ENCODE peak calls at places on chromosomes 4 and X, in ten cellular contexts. P is SK-N-SH; V is right cardiac atrium; J is T-cell; A is T follicular helper cell; U is COLO829; I is activated CD8-positive, alpha-beta memory T cell treated with anti-CD3 and anti-CD28 coated beads, Interleukin-2, amount 50 U/mL, for 4 hours; Y is memory B cell; L is Karpas-422; W is DMS153. M is an unnamed sample.

GRCh38 chrX:2801223-2801622 is 27.5 kb upstream of the GYG2 start:
- DNase-seq in Y (no peak), W (no peak), P (no peak), A (no peak), J (no peak), I (no peak), U (no peak), L (no peak), V (no peak), M (no peak)

GRCh38 chr4:137283737-137284136 is 248.6 kb downstream of the PCDH18 start:
- DNase-seq in A (no peak), U (no peak), W (peak), L (no peak), Y (no peak), V (no peak), J (no peak), P (peak), I (no peak), M (no peak)

GRCh38 chr4:73735231-73735630 is 5.1 kb upstream of the CXCL8 start:
- DNase-seq in P (no peak), U (no peak), I (no peak), Y (no peak), J (no peak), W (no peak), A (no peak), L (no peak), V (no peak), M (no peak)

GRCh38 chrX:50903387-50904027 is 7.0 kb upstream of the BMP15 start:
- DNase-seq in Y (no peak), W (no peak), J (no peak), A (no peak), P (peak), I (no peak), U (peak), V (no peak), L (peak), M (peak)

GRCh38 chr4:11451720-11452119 is 23.0 kb upstream of the HS3ST1 start:
- DNase-seq in P (no peak), I (no peak), W (no peak), Y (no peak), V (no peak), J (no peak), L (no peak), A (no peak), U (no peak), M (no peak)

GRCh38 chr4:176385601-176386000 is 65.8 kb downstream of the SPCS3 start:
- DNase-seq in L (no peak), P (no peak), U (no peak), Y (no peak), J (no peak), A (no peak), V (no peak), I (no peak), W (no peak), M (no peak)

GRCh38 chrX:70554081-70554480 is 109.4 kb downstream of the DLG3 start:
- DNase-seq in A (no peak), P (no peak), J (no peak), U (peak), V (no peak), Y (no peak), L (no peak), W (no peak), I (no peak), M (no peak)

GRCh38 chr4:20724915-20725314 is 24.7 kb downstream of the PACRGL start:
- DNase-seq in J (no peak), W (no peak), I (no peak), Y (no peak), P (no peak), U (no peak), A (no peak), L (no peak), V (no peak), M (no peak)

GRCh38 chrX:25112156-25112555 is 96.4 kb upstream of the ARX start:
- DNase-seq in U (no peak), J (no peak), P (no peak), V (no peak), A (no peak), W (no peak), L (no peak), I (no peak), Y (no peak), M (no peak)

GRCh38 chr4:83889802-83890201 is 353.9 kb downstream of the GPAT3 start:
- DNase-seq in W (no peak), I (no peak), U (no peak), L (no peak), Y (no peak), J (no peak), V (no peak), A (no peak), P (no peak), M (no peak)

GRCh38 chrX:19017271-19017670 is 33.4 kb upstream of the PHKA2 start:
- DNase-seq in J (no peak), Y (no peak), P (peak), A (no peak), W (no peak), U (peak), V (no peak), L (peak), I (no peak), M (no peak)

GRCh38 chr4:185396724-185397402 is at the start of gene ANKRD37:
- DNase-seq in I (no peak), W (peak), J (no peak), V (peak), A (no peak), L (no peak), U (no peak), P (peak), Y (peak), M (no peak)

GRCh38 chrX:148133099-148133725 is 152.1 kb downstream of the FMR1NB start:
- DNase-seq in U (peak), V (no peak), L (peak), W (peak), J (no peak), I (no peak), A (no peak), Y (no peak), P (no peak), M (no peak)

GRCh38 chr4:140335076-140335475 is 38.4 kb upstream of the SCOC start:
- DNase-seq in A (no peak), V (no peak), I (no peak), Y (no peak), P (no peak), J (no peak), U (no peak), L (no peak), W (no peak), M (no peak)

GRCh38 chrX:22220941-22221340 is 51.8 kb upstream of the CBLL2 start:
- DNase-seq in W (no peak), L (no peak), A (no peak), P (no peak), V (no peak), J (no peak), U (peak), I (no peak), Y (no peak), M (no peak)

GRCh38 chr4:132565542-132565941 is 583.6 kb upstream of the PCDH10 start:
- DNase-seq in U (no peak), J (no peak), A (no peak), V (no peak), Y (no peak), L (no peak), W (no peak), P (no peak), I (no peak), M (no peak)

GRCh38 chrX:50117477-50117876 is 83.3 kb downstream of the AKAP4 start:
- DNase-seq in V (no peak), P (no peak), I (no peak), W (no peak), Y (no peak), A (no peak), J (no peak), U (no peak), L (no peak), M (no peak)

GRCh38 chrX:45320191-45320590 is 119.5 kb upstream of the DIPK2B start:
- DNase-seq in V (no peak), U (no peak), L (no peak), I (no peak), J (no peak), Y (no peak), A (no peak), W (no peak), P (no peak), M (no peak)

GRCh38 chrX:63350551-63350950 is 581 bp downstream of the SPIN4 start:
- DNase-seq in V (peak), L (peak), A (no peak), W (no peak), J (no peak), P (peak), I (no peak), Y (no peak), U (no peak), M (peak)

GRCh38 chrX:110341189-110342035 is 17.2 kb upstream of the RTL9 start:
- DNase-seq in V (no peak), P (no peak), Y (no peak), U (peak), W (no peak), I (no peak), A (no peak), J (no peak), L (peak), M (no peak)

GRCh38 chrX:19739683-19740082 is 147.7 kb downstream of the SH3KBP1 start:
- DNase-seq in Y (peak), W (no peak), J (no peak), P (peak), I (peak), U (peak), L (peak), V (peak), A (peak), M (peak)

GRCh38 chr4:25884040-25884788 is 21.4 kb upstream of the SEL1L3 start:
- DNase-seq in U (no peak), L (peak), P (no peak), Y (no peak), W (no peak), I (no peak), V (no peak), A (no peak), J (no peak), M (no peak)

GRCh38 chr4:34935739-34936138 is 1308.6 kb downstream of the ARAP2 start:
- DNase-seq in P (no peak), Y (no peak), A (no peak), W (no peak), J (no peak), L (no peak), I (no peak), U (no peak), V (no peak), M (no peak)

GRCh38 chrX:9378980-9379696 is 85.7 kb upstream of the TBL1X start:
- DNase-seq in P (no peak), Y (no peak), A (no peak), U (no peak), W (no peak), V (no peak), I (no peak), J (no peak), L (no peak), M (no peak)

GRCh38 chr4:8870647-8871416 is 807 bp downstream of the HMX1 start:
- DNase-seq in U (no peak), L (no peak), A (no peak), Y (no peak), J (no peak), W (no peak), I (no peak), P (peak), V (no peak), M (no peak)

GRCh38 chr4:32472918-32473317 is 1752.7 kb downstream of the PCDH7 start:
- DNase-seq in Y (no peak), A (no peak), P (no peak), W (no peak), I (no peak), J (no peak), V (no peak), L (no peak), U (no peak), M (no peak)

GRCh38 chrX:15160558-15160957 is 109.3 kb downstream of the ASB9 start:
- DNase-seq in I (no peak), Y (no peak), L (peak), W (no peak), U (no peak), V (no peak), P (no peak), J (no peak), A (no peak), M (no peak)

GRCh38 chrX:154420402-154420756 is 8.1 kb upstream of the ATP6AP1 start:
- DNase-seq in U (no peak), I (no peak), W (no peak), V (no peak), J (no peak), A (no peak), P (no peak), L (no peak), Y (no peak), M (no peak)

GRCh38 chrX:78075787-78076389 is 28.2 kb upstream of the PGK1 start:
- DNase-seq in I (no peak), Y (no peak), P (no peak), W (no peak), L (no peak), J (no peak), U (no peak), A (no peak), V (no peak), M (peak)

GRCh38 chr4:87188063-87188462 is 32.4 kb downstream of the KLHL8 start:
- DNase-seq in U (no peak), W (no peak), J (no peak), Y (no peak), P (no peak), V (no peak), I (no peak), L (peak), A (no peak), M (no peak)

GRCh38 chr4:160537681-160538080 is 1434.8 kb downstream of the RAPGEF2 start:
- DNase-seq in A (no peak), J (no peak), P (no peak), W (no peak), Y (no peak), I (no peak), U (no peak), V (no peak), L (peak), M (no peak)